ENCODE peak calls at places on chromosomes 7 and 10, in eight cellular contexts. T is coronary artery, H is GM10248, D is stomach, W is psoas muscle, R is HFF-Myc, N is fibroblast of pulmonary artery, E is OCI-LY7. K is an unnamed sample.

GRCh38 chr10:12387561-12388210 is 38.3 kb downstream of the CAMK1D start:
- DNase-seq in T (no peak), H (no peak), D (no peak), W (no peak), R (no peak), N (no peak), E (no peak), K (no peak)

GRCh38 chr7:129952164-129952652 is 552 bp downstream of the UBE2H start:
- DNase-seq in T (peak), H (peak), D (peak), W (peak), R (no peak), N (no peak), E (peak), K (no peak)

GRCh38 chr10:1635340-1635739 is 102.0 kb downstream of the ADARB2 start:
- DNase-seq in T (no peak), H (no peak), D (no peak), W (no peak), R (no peak), N (no peak), E (no peak), K (no peak)

GRCh38 chr10:43229208-43230061 is 37.4 kb downstream of the RASGEF1A start:
- DNase-seq in T (peak), H (no peak), D (no peak), W (peak), R (no peak), N (no peak), E (no peak), K (peak)

GRCh38 chr7:74657692-74658170 is at the start of gene GTF2I:
- DNase-seq in T (peak), H (no peak), D (peak), W (no peak), R (no peak), N (no peak), E (peak), K (peak)

GRCh38 chr7:739455-739963 is 12.4 kb upstream of the PRKAR1B start:
- DNase-seq in T (no peak), H (no peak), D (no peak), W (no peak), R (no peak), N (no peak), E (no peak), K (no peak)

GRCh38 chr10:98251399-98251798 is 16.6 kb downstream of the LOXL4 start:
- DNase-seq in T (no peak), H (no peak), D (no peak), W (no peak), R (no peak), N (no peak), E (no peak), K (peak)

GRCh38 chr7:100670074-100670473 is 3.5 kb upstream of the GNB2 start:
- DNase-seq in T (no peak), H (no peak), D (no peak), W (no peak), R (no peak), N (no peak), E (no peak), K (no peak)

GRCh38 chr7:80699030-80699638 is 60.7 kb downstream of the CD36 start:
- DNase-seq in T (no peak), H (peak), D (no peak), W (no peak), R (peak), N (peak), E (peak), K (no peak)

GRCh38 chr10:104109908-104110662 is 11.9 kb upstream of the SFR1 start:
- DNase-seq in T (no peak), H (no peak), D (no peak), W (no peak), R (no peak), N (peak), E (no peak), K (no peak)

GRCh38 chr10:61047011-61047410 is 103.0 kb upstream of the RHOBTB1 start:
- DNase-seq in T (no peak), H (no peak), D (no peak), W (no peak), R (no peak), N (peak), E (no peak), K (no peak)

GRCh38 chr7:1767524-1767923 is 97.4 kb downstream of the ELFN1 start:
- DNase-seq in T (no peak), H (no peak), D (no peak), W (no peak), R (no peak), N (no peak), E (peak), K (no peak)

GRCh38 chr10:117003336-117003735 is 1.7 kb downstream of the SHTN1 start:
- DNase-seq in T (no peak), H (no peak), D (no peak), W (no peak), R (no peak), N (no peak), E (no peak), K (no peak)

GRCh38 chr7:135768990-135769389 is 20.4 kb upstream of the FAM180A start:
- DNase-seq in T (no peak), H (no peak), D (no peak), W (no peak), R (no peak), N (no peak), E (no peak), K (no peak)

GRCh38 chr10:110008518-110009339 is 945 bp downstream of the ADD3 start:
- DNase-seq in T (peak), H (no peak), D (peak), W (peak), R (no peak), N (peak), E (peak), K (no peak)

GRCh38 chr10:14580933-14581332 is 193.8 kb downstream of the FAM107B start:
- DNase-seq in T (no peak), H (no peak), D (no peak), W (no peak), R (no peak), N (no peak), E (no peak), K (no peak)

GRCh38 chr10:13118784-13119133 is 18.8 kb downstream of the OPTN start:
- DNase-seq in T (no peak), H (no peak), D (no peak), W (no peak), R (no peak), N (no peak), E (no peak), K (no peak)

GRCh38 chr7:29410981-29411380 is 152.7 kb upstream of the PRR15 start:
- DNase-seq in T (no peak), H (no peak), D (no peak), W (no peak), R (no peak), N (no peak), E (peak), K (no peak)

GRCh38 chr10:76021391-76021790 is 590.0 kb downstream of the LRMDA start:
- DNase-seq in T (no peak), H (no peak), D (no peak), W (no peak), R (no peak), N (no peak), E (no peak), K (no peak)

GRCh38 chr10:47322300-47323061 is at the start of gene GDF2:
- DNase-seq in T (peak), H (no peak), D (no peak), W (no peak), R (no peak), N (no peak), E (no peak), K (no peak)

GRCh38 chr7:80054356-80054755 is 80.3 kb upstream of the GNAI1 start:
- DNase-seq in T (no peak), H (no peak), D (no peak), W (no peak), R (no peak), N (peak), E (no peak), K (no peak)

GRCh38 chr10:35643976-35644799 is 2.1 kb upstream of the FZD8 start:
- DNase-seq in T (no peak), H (no peak), D (no peak), W (no peak), R (no peak), N (no peak), E (no peak), K (no peak)

GRCh38 chr7:74134117-74134539 is 40.0 kb upstream of the EIF4H start:
- DNase-seq in T (no peak), H (no peak), D (no peak), W (no peak), R (no peak), N (peak), E (no peak), K (no peak)

GRCh38 chr10:7551891-7552731 is 114.7 kb downstream of the ITIH5 start:
- DNase-seq in T (no peak), H (no peak), D (no peak), W (no peak), R (no peak), N (no peak), E (no peak), K (no peak)

GRCh38 chr7:5450549-5451327 is 27.1 kb upstream of the TNRC18 start:
- DNase-seq in T (no peak), H (peak), D (peak), W (peak), R (no peak), N (peak), E (peak), K (no peak)

GRCh38 chr10:91043173-91043910 is 122.5 kb upstream of the ANKRD1 start:
- DNase-seq in T (no peak), H (no peak), D (no peak), W (no peak), R (peak), N (peak), E (peak), K (no peak)

GRCh38 chr7:3916146-3916545 is 615.1 kb downstream of the SDK1 start:
- DNase-seq in T (no peak), H (no peak), D (no peak), W (no peak), R (no peak), N (peak), E (no peak), K (no peak)

GRCh38 chr7:5755704-5756131 is 25.7 kb downstream of the RNF216 start:
- DNase-seq in T (no peak), H (no peak), D (no peak), W (no peak), R (peak), N (peak), E (no peak), K (no peak)

GRCh38 chr10:95234951-95235350 is 40.9 kb downstream of the ACSM6 start:
- DNase-seq in T (no peak), H (no peak), D (no peak), W (no peak), R (no peak), N (no peak), E (no peak), K (no peak)

GRCh38 chr10:89351402-89352038 is 23.7 kb downstream of the IFIT3 start:
- DNase-seq in T (no peak), H (peak), D (no peak), W (no peak), R (no peak), N (peak), E (no peak), K (no peak)

GRCh38 chr7:958221-959200 is 4.0 kb upstream of the ADAP1 start:
- DNase-seq in T (no peak), H (no peak), D (no peak), W (no peak), R (no peak), N (no peak), E (no peak), K (no peak)

GRCh38 chr7:148782757-148783456 is 84.2 kb downstream of the CUL1 start:
- DNase-seq in T (no peak), H (no peak), D (no peak), W (no peak), R (no peak), N (no peak), E (no peak), K (no peak)

DNA sequence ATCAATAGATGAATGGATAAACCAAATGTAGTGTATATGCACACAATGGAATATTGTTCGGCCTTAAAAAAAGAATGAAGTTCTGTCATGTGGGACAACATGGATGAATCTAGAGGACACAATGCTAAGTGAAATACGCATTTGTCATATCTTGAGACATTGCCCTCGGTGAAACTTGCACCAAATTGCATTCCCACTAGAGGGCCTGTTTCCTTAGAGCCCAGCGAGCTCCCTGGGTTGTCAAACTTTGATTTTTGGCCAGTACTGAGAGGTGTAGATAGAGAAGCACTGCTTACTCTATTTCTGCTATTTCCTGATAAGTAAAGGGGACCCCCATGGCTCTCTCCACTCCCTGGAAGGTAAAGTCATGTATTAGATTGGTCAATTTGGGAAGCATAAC is 157.1 kb downstream of the GPAM start:
- DNase-seq in T (no peak), H (no peak), D (no peak), W (no peak), R (no peak), N (no peak), E (no peak), K (no peak)
- TF ChIP-seq CTCF in T (no peak), H (no peak), D (no peak), W (no peak), R (no peak), N (no peak), E (peak), K (peak)

DNA sequence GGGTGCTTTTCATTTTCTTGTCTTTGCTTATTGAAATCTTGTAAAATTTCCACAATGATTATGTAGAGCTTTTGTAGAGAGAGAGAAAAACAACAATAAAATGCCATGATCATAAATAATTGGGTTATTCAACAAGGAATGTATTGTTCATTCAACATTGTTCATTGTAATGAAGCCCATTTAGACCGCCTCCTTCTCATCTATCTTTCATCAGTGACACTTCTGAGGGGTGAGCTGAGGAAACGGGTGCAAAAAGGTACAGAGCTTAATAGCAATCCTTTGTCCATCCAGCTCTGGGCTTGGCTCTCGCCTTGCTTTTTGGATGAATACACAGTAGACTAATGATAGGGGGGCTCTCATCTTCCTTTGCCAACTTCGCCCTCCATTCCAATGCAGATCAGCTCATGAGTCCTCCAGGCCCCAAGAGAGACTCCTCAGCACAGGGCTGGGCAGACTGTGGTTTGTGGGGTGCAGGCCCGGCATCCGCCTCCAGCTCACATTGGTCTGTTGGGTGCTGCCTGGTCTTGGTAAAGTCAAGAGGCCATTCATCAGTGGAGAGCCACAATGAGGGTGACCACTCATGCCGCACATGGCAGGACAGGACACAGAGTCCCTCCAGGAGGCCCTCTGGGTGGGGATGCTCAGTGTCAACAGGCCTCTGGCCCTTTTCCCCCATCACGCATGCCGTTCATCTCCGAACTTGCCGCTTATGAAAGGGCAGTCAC is 17.9 kb upstream of the PPA1 start:
- DNase-seq in T (peak), H (no peak), D (no peak), W (no peak), R (no peak), N (no peak), E (no peak), K (no peak)
- TF ChIP-seq CTCF in T (no peak), H (no peak), D (no peak), W (no peak), R (no peak), N (no peak), E (no peak), K (no peak)

DNA sequence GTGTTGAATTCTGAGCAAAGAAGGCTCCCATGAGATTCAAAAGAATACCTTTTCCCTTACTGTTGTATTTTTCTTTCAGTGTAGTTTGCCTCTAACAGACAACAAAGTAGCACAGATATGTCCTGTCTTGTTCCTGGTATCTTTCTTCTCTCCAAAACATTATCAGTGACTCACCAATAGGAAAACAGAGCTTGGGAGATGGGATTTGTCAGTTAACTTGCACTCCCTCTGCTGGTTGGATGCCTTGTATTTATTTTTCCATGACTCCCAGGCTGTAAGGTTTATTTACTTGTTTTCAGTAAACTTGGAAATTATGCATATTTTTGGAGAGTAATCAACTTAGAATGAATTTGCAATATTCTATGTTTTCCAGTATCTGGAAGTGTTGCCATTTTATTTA is 129.7 kb downstream of the SAMD9 start:
- DNase-seq in T (no peak), H (no peak), D (no peak), W (no peak), R (peak), N (peak), E (no peak), K (no peak)
- TF ChIP-seq CTCF in T (no peak), H (no peak), D (no peak), W (peak), R (peak), N (peak), E (peak), K (peak)

DNA sequence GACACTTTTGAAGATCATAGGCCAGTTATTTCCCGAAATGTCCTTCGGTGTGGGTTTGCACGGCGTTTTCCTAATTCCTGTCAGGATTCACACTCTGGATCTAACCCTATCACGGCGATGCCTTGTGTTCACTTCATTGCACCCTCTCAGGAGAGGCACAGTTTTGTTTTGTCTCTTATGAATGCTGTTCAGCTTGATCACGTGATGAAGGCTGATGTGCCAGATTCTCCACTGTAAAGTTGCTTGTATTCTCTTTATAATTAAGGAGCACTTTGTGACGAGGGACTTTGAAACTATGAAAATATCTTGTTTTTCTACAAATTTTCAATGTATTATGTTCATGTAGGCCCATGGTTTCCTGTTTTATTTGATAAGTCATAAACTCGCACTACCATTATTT is 568.1 kb downstream of the ACTR3B start:
- DNase-seq in T (no peak), H (no peak), D (no peak), W (no peak), R (no peak), N (no peak), E (no peak), K (no peak)
- TF ChIP-seq CTCF in T (no peak), H (no peak), D (no peak), W (no peak), R (no peak), N (no peak), E (no peak), K (no peak)

GRCh38 chr7:24536670-24537069 is 36.6 kb upstream of the PALS2 start:
- DNase-seq in T (no peak), H (no peak), D (no peak), W (no peak), R (no peak), N (no peak), E (no peak), K (no peak)
- TF ChIP-seq CTCF in T (no peak), H (no peak), D (no peak), W (no peak), R (no peak), N (no peak), E (no peak), K (no peak)

GRCh38 chr10:19731560-19731959 is 84.7 kb upstream of the PLXDC2 start:
- DNase-seq in T (no peak), H (no peak), D (no peak), W (no peak), R (no peak), N (no peak), E (no peak), K (no peak)
- TF ChIP-seq CTCF in T (no peak), H (no peak), D (no peak), W (no peak), R (no peak), N (no peak), E (no peak), K (no peak)

GRCh38 chr7:77959080-77959479 is 160.5 kb downstream of the PHTF2 start:
- DNase-seq in T (no peak), H (no peak), D (no peak), W (no peak), R (no peak), N (no peak), E (no peak), K (no peak)
- TF ChIP-seq CTCF in T (no peak), H (no peak), D (no peak), W (no peak), R (no peak), N (no peak), E (no peak), K (no peak)

GRCh38 chr10:79146611-79147130 is 77.9 kb downstream of the ZMIZ1 start:
- DNase-seq in T (no peak), H (no peak), D (peak), W (peak), R (no peak), N (no peak), E (no peak), K (no peak)
- TF ChIP-seq CTCF in T (no peak), H (no peak), D (no peak), W (peak), R (no peak), N (no peak), E (no peak), K (no peak)

K was measured in type B pancreatic cell.